ENCODE peak calls at places on chromosomes 3 and 15, in eight cellular contexts. L, N, T, F, Y, R, Z and A are unnamed samples.

GRCh38 chr3:18572809-18573208 is 147.7 kb upstream of the SATB1 start:
- DNase-seq in L (no peak), N (no peak), T (no peak), F (no peak), Y (no peak), R (no peak), Z (no peak), A (no peak)

GRCh38 chr3:190534986-190535385 is 21.1 kb downstream of the IL1RAP start:
- DNase-seq in L (peak; percentile 16), N (no peak), T (no peak), F (no peak), Y (no peak), R (no peak), Z (no peak), A (no peak)

GRCh38 chr15:67843571-67844387 is 3.9 kb upstream of the RNU6-1 start:
- DNase-seq in L (no peak), N (no peak), T (no peak), F (no peak), Y (no peak), R (no peak), Z (no peak), A (no peak)

GRCh38 chr3:186053954-186054353 is 54.9 kb downstream of the ETV5 start:
- DNase-seq in L (peak; percentile 27), N (no peak), T (no peak), F (no peak), Y (no peak), R (no peak), Z (no peak), A (no peak)

GRCh38 chr3:10352146-10352911 is 31.4 kb upstream of the SEC13 start:
- DNase-seq in L (peak; percentile 77), N (peak; percentile 31), T (no peak), F (no peak), Y (no peak), R (no peak), Z (no peak), A (no peak)

GRCh38 chr3:105755121-105755886 is 113.5 kb downstream of the CBLB start:
- DNase-seq in L (no peak), N (no peak), T (no peak), F (no peak), Y (no peak), R (no peak), Z (no peak), A (no peak)

GRCh38 chr15:81575436-81576123 is 201.6 kb upstream of the TMC3 start:
- DNase-seq in L (peak; percentile 5), N (peak; percentile 12), T (no peak), F (no peak), Y (no peak), R (peak; percentile 29), Z (no peak), A (no peak)

GRCh38 chr15:63984331-63984730 is 62.0 kb downstream of the DAPK2 start:
- DNase-seq in L (no peak), N (no peak), T (no peak), F (no peak), Y (no peak), R (no peak), Z (no peak), A (no peak)

GRCh38 chr15:77688270-77689058 is 55.8 kb upstream of the LINGO1 start:
- DNase-seq in L (no peak), N (no peak), T (no peak), F (no peak), Y (no peak), R (no peak), Z (no peak), A (no peak)

GRCh38 chr3:61875073-61875472 is 313.7 kb downstream of the PTPRG start:
- DNase-seq in L (no peak), N (no peak), T (no peak), F (no peak), Y (no peak), R (no peak), Z (peak; percentile 60), A (no peak)

GRCh38 chr3:183369626-183370025 is 58.8 kb downstream of the MCF2L2 start:
- DNase-seq in L (peak; percentile 61), N (no peak), T (no peak), F (no peak), Y (no peak), R (no peak), Z (no peak), A (no peak)

GRCh38 chr15:66007663-66008262 is 138.5 kb downstream of the RAB11A start:
- DNase-seq in L (no peak), N (no peak), T (no peak), F (no peak), Y (no peak), R (no peak), Z (no peak), A (no peak)

GRCh38 chr3:128201158-128201755 is 48.0 kb downstream of the EEFSEC start:
- DNase-seq in L (peak; percentile 30), N (no peak), T (no peak), F (no peak), Y (no peak), R (no peak), Z (no peak), A (no peak)

GRCh38 chr15:78750566-78750965 is 60.7 kb downstream of the ADAMTS7 start:
- DNase-seq in L (peak; percentile 3), N (no peak), T (no peak), F (no peak), Y (no peak), R (no peak), Z (no peak), A (no peak)

GRCh38 chr3:113088616-113089015 is 97.8 kb downstream of the GTPBP8 start:
- DNase-seq in L (peak; percentile 22), N (no peak), T (no peak), F (no peak), Y (no peak), R (no peak), Z (no peak), A (no peak)

GRCh38 chr3:149506540-149506939 is 32.0 kb downstream of the TM4SF4 start:
- DNase-seq in L (peak; percentile 60), N (no peak), T (no peak), F (no peak), Y (no peak), R (no peak), Z (no peak), A (no peak)

GRCh38 chr15:55515991-55516776 is 8.2 kb upstream of the DNAAF4 start:
- DNase-seq in L (no peak), N (no peak), T (no peak), F (no peak), Y (no peak), R (no peak), Z (no peak), A (no peak)

GRCh38 chr3:119733812-119734211 is 31.0 kb downstream of the CFAP91 start:
- DNase-seq in L (no peak), N (no peak), T (no peak), F (no peak), Y (no peak), R (no peak), Z (no peak), A (no peak)

GRCh38 chr15:85754993-85755392 is 39.7 kb downstream of the KLHL25 start:
- DNase-seq in L (no peak), N (no peak), T (no peak), F (no peak), Y (no peak), R (no peak), Z (no peak), A (no peak)

GRCh38 chr3:99509224-99509623 is 129.2 kb upstream of the COL8A1 start:
- DNase-seq in L (peak; percentile 48), N (no peak), T (no peak), F (no peak), Y (no peak), R (no peak), Z (no peak), A (no peak)

GRCh38 chr15:71181454-71181853 is 66.2 kb downstream of the THSD4 start:
- DNase-seq in L (no peak), N (no peak), T (no peak), F (no peak), Y (no peak), R (no peak), Z (no peak), A (no peak)

GRCh38 chr3:129992781-129993180 is 18.3 kb downstream of the TRH start:
- DNase-seq in L (no peak), N (peak; percentile 53), T (no peak), F (no peak), Y (no peak), R (no peak), Z (no peak), A (no peak)

GRCh38 chr3:50502584-50503423 is 630 bp downstream of the CACNA2D2 start:
- DNase-seq in L (no peak), N (peak; percentile 49), T (no peak), F (no peak), Y (no peak), R (no peak), Z (no peak), A (no peak)

GRCh38 chr3:194990454-194991337 is 280.3 kb downstream of the XXYLT1 start:
- DNase-seq in L (no peak), N (no peak), T (no peak), F (no peak), Y (no peak), R (no peak), Z (no peak), A (no peak)

GRCh38 chr15:65050270-65050669 is 5.1 kb downstream of the SLC51B start:
- DNase-seq in L (no peak), N (no peak), T (no peak), F (no peak), Y (no peak), R (no peak), Z (no peak), A (no peak)